ENCODE peak calls at places on chromosomes 5 and 9, in four cellular contexts. Y is transverse colon, P is A549, D is spleen. K is an unnamed sample.

GRCh38 chr5:122704247-122705036 is 70.4 kb upstream of the SNX2 start:
- DNase-seq in Y (no peak), D (no peak), P (peak), K (no peak)

GRCh38 chr5:176192094-176192721 is 46.0 kb upstream of the SIMC1 start:
- DNase-seq in Y (no peak), D (no peak), P (no peak), K (no peak)

GRCh38 chr9:89743216-89743575 is 138.4 kb downstream of the GADD45G start:
- DNase-seq in P (no peak), Y (no peak), D (no peak), K (no peak)

GRCh38 chr9:136773386-136774044 is 9.2 kb upstream of the LCN15 start:
- DNase-seq in P (peak), Y (no peak), D (peak), K (no peak)

GRCh38 chr9:74887041-74887980 is at the start of gene TRPM6:
- DNase-seq in P (peak), Y (peak), D (peak), K (peak)

GRCh38 chr5:13956441-13956840 is 12.0 kb upstream of the DNAH5 start:
- DNase-seq in Y (no peak), D (no peak), P (no peak), K (no peak)

GRCh38 chr5:97162045-97162444 is 19.6 kb upstream of the LIX1 start:
- DNase-seq in D (no peak), P (peak), Y (peak), K (no peak)

GRCh38 chr9:99368341-99369326 is 146.6 kb downstream of the SEC61B start:
- DNase-seq in Y (peak), P (no peak), D (no peak), K (no peak)

GRCh38 chr5:98989723-98990122 is 60.9 kb upstream of the CHD1 start:
- DNase-seq in D (no peak), P (no peak), Y (no peak), K (no peak)

GRCh38 chr5:165457854-165458481 is 1952.5 kb downstream of the MAT2B start:
- DNase-seq in Y (no peak), P (no peak), D (no peak), K (peak)

GRCh38 chr9:18472915-18473314 is 1.0 kb upstream of the ADAMTSL1 start:
- DNase-seq in D (no peak), Y (no peak), P (no peak), K (no peak)

GRCh38 chr9:134600431-134600830 is 41.2 kb upstream of the COL5A1 start:
- DNase-seq in D (no peak), Y (no peak), P (no peak), K (no peak)

GRCh38 chr5:1880377-1881272 is 2.1 kb downstream of the IRX4 start:
- DNase-seq in Y (no peak), P (no peak), D (no peak), K (peak)

GRCh38 chr5:71503536-71503935 is 48.1 kb downstream of the BDP1 start:
- DNase-seq in P (no peak), Y (no peak), D (no peak), K (no peak)

GRCh38 chr5:175230299-175230698 is 213.7 kb downstream of the DRD1 start:
- DNase-seq in P (no peak), Y (no peak), D (no peak), K (peak)

GRCh38 chr5:32228816-32229215 is 54.7 kb upstream of the GOLPH3 start:
- DNase-seq in Y (no peak), D (no peak), P (no peak), K (no peak)

GRCh38 chr5:10484774-10485141 is 43.1 kb downstream of the ROPN1L start:
- DNase-seq in P (no peak), Y (no peak), D (no peak), K (no peak)

GRCh38 chr9:137439158-137439714 is 1.9 kb downstream of the ENTPD8 start:
- DNase-seq in D (peak), P (no peak), Y (no peak), K (no peak)

GRCh38 chr9:134377976-134378375 is 51.7 kb downstream of the RXRA start:
- DNase-seq in Y (peak), D (no peak), P (peak), K (peak)

GRCh38 chr9:125593581-125593980 is 113.4 kb downstream of the MAPKAP1 start:
- DNase-seq in P (no peak), D (no peak), Y (no peak), K (no peak)

GRCh38 chr9:91900057-91900816 is 49.8 kb downstream of the ROR2 start:
- DNase-seq in Y (no peak), P (no peak), D (peak), K (no peak)

GRCh38 chr9:136538599-136539426 is 7.0 kb downstream of the NOTCH1 start:
- DNase-seq in P (no peak), Y (peak), D (peak), K (no peak)

GRCh38 chr5:104942735-104943134 is 1380.1 kb upstream of the NUDT12 start:
- DNase-seq in D (no peak), P (no peak), Y (no peak), K (no peak)

GRCh38 chr5:170302729-170303501 is 5.3 kb upstream of the LCP2 start:
- DNase-seq in D (peak), Y (no peak), P (no peak), K (no peak)

GRCh38 chr9:36781532-36781931 is 208.8 kb downstream of the MELK start:
- DNase-seq in P (no peak), Y (no peak), D (no peak), K (peak)

GRCh38 chr5:109529520-109529919 is 119.7 kb upstream of the PJA2 start:
- DNase-seq in P (no peak), Y (no peak), D (no peak), K (no peak)

GRCh38 chr9:34976992-34977391 is 12.6 kb upstream of the DNAJB5 start:
- DNase-seq in Y (no peak), P (no peak), D (no peak), K (no peak)

GRCh38 chr5:176560364-176560763 is 11.2 kb downstream of the CDHR2 start:
- DNase-seq in D (no peak), P (no peak), Y (no peak), K (no peak)

GRCh38 chr5:14902826-14903560 is 31.4 kb upstream of the ANKH start:
- DNase-seq in D (no peak), Y (no peak), P (no peak), K (no peak)

GRCh38 chr5:9557696-9558095 is 11.8 kb upstream of the SEMA5A start:
- DNase-seq in Y (no peak), P (no peak), D (no peak), K (no peak)

GRCh38 chr9:35914307-35914807 is 5.1 kb downstream of the SPAAR start:
- DNase-seq in D (peak), P (peak), Y (peak), K (no peak)

GRCh38 chr5:81544351-81545001 is 150.5 kb upstream of the ACOT12 start:
- DNase-seq in Y (no peak), P (no peak), D (no peak), K (no peak)

GRCh38 chr5:57600321-57600720 is 117.7 kb upstream of the ACTBL2 start:
- DNase-seq in P (no peak), Y (no peak), D (no peak), K (no peak)

GRCh38 chr5:150758534-150759333 is at the start of gene DCTN4:
- DNase-seq in Y (peak), P (peak), D (peak), K (peak)
- TF ChIP-seq POLR2A in Y (peak), P (peak), D (peak), K (peak)

DNA sequence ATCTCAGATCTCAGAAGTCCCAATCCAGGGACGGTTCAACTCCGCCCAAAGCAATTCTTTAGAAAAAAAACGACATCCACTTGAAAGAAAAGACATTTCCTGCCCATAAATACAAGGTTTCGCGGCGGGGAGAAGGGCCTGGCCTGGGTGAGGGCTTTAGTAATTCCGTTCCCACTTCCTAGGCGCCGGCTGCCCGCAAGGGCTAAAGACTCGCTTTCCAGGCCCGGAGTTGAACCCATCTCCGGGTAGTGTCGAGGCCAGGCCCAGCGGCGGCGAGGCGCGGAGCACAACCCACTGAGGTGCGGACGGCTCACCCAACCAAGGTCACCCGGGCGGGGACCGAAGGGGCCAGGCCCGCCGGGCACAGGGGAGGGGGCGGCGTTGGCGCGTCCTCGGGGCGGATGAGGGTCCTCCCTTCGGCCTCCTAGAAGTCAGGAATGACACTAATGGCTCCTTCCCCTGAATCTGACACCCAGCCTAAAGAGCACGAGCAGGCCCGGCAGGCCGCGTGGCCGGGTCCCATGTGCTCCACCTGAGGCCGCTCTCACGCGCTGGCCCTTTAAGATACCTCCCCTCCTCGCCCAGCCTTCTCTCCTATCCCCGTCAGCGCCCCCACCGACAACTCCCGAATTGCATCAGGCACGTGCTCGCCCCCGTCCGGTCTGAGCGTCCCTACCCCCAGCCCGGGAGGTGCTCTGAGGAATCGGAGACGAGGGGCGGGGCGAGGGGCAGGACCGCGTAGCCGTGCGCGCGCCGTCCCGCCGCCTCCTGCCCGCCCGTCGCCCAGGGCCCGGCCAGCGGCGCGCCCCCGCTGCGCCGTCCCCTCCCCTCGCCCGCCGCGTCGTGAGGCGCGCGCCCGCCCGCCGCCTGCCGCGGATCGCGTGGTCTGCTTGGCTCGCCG is 467 bp upstream of the LARP1 start:
- DNase-seq in D (peak), Y (peak), P (peak), K (peak)
- TF ChIP-seq POLR2A in D (no peak), Y (peak), P (peak), K (peak)

GRCh38 chr5:4487581-4487980 is 652.5 kb upstream of the ADAMTS16 start:
- DNase-seq in Y (no peak), P (no peak), D (no peak), K (no peak)
- TF ChIP-seq POLR2A in Y (no peak), P (no peak), D (no peak), K (no peak)

GRCh38 chr5:134758176-134758503 is 439 bp upstream of the DDX46 start:
- DNase-seq in Y (no peak), P (no peak), D (no peak), K (no peak)

GRCh38 chr5:134763221-134763620 is 4.6 kb downstream of the DDX46 start:
- DNase-seq in P (no peak), D (no peak), Y (no peak), K (no peak)

GRCh38 chr5:134758504-134759341 is at the start of gene DDX46:
- DNase-seq in D (peak), Y (peak), P (peak), K (peak)
- TF ChIP-seq POLR2A in D (no peak), Y (peak), P (peak), K (peak)

GRCh38 chr5:111347021-111347420 is 122.8 kb downstream of the CAMK4 start:
- DNase-seq in P (no peak), D (no peak), Y (no peak), K (no peak)
- TF ChIP-seq POLR2A in P (no peak), D (no peak), Y (no peak), K (no peak)

GRCh38 chr5:95734916-95735315 is 3.8 kb downstream of the RHOBTB3 start:
- DNase-seq in D (no peak), P (no peak), Y (no peak), K (no peak)
- TF ChIP-seq POLR2A in D (no peak), P (no peak), Y (no peak), K (no peak)

GRCh38 chr5:149442563-149443182 is 63.6 kb upstream of the IL17B start:
- DNase-seq in P (peak), D (peak), Y (peak), K (peak)

GRCh38 chr5:149447373-149448367 is 68.6 kb upstream of the IL17B start:
- DNase-seq in Y (no peak), P (no peak), D (no peak), K (no peak)

GRCh38 chr5:149445343-149445738 is 66.2 kb upstream of the IL17B start:
- DNase-seq in Y (no peak), D (no peak), P (no peak), K (no peak)

GRCh38 chr5:149443210-149443609 is 64.1 kb upstream of the IL17B start:
- DNase-seq in P (no peak), D (no peak), Y (no peak), K (no peak)

DNA sequence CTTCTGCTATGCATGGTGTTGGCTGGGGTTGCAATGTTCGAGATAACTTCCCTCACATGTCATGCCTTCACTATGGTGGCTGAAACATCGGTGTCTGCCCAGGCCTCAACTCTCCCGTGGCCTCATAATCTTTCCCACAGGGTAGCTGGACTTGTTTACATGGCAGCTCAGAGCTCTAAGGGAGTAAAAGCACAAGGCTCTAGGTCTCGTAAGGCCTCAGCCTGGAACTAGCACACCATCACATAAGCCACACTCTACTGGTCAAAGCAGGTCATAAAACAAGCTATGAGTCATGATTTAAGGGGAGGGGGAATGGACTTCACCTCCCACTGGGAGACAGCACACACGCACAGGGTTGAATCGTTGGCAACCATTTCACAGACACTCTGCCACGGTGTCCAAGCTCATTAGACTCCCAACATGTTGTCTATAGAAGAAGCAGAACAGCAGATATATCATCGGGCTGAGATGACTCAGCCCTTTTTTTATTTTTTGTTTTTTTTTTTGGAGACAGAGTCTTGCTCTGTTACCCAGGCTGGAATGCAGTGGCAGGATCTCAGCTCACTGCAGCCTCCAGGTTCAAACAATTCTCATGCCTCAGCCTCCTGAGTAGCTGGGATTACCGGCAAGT is 66.8 kb upstream of the IL17B start:
- DNase-seq in Y (no peak), D (no peak), P (peak), K (peak)
- TF ChIP-seq POLR2A in Y (no peak), D (no peak), P (no peak), K (no peak)

K was measured in H54.